ENCODE peak calls at places on chromosomes 3 and 15, in four cellular contexts. F is cardiac muscle cell, K is ovary, P is neural crest cell. E is an unnamed sample.

GRCh38 chr3:185820973-185821758 is 3.7 kb downstream of the IGF2BP2 start:
- DNase-seq in F (peak; percentile 84), K (no peak), P (no peak), E (no peak)

GRCh38 chr3:114466251-114466650 is 172.4 kb downstream of the TIGIT start:
- DNase-seq in F (no peak), K (no peak), P (no peak), E (no peak)

GRCh38 chr15:90364251-90364650 is 12.2 kb downstream of the ZNF774 start:
- DNase-seq in F (peak; percentile 76), K (no peak), P (no peak), E (peak; percentile 87)

GRCh38 chr15:53477981-53478766 is 281.3 kb downstream of the WDR72 start:
- DNase-seq in F (no peak), K (no peak), P (no peak), E (no peak)

GRCh38 chr15:68666120-68666811 is 87.5 kb downstream of the CORO2B start:
- DNase-seq in F (no peak), K (no peak), P (no peak), E (no peak)

GRCh38 chr3:15331606-15332404 is 581 bp downstream of the SH3BP5 start:
- DNase-seq in F (no peak), K (peak; percentile 70), P (peak; percentile 13), E (no peak)

GRCh38 chr3:187026321-187026678 is 96.0 kb downstream of the ST6GAL1 start:
- DNase-seq in F (no peak), K (no peak), P (no peak), E (no peak)

GRCh38 chr15:55457401-55458022 is 49.2 kb downstream of the PIERCE2 start:
- DNase-seq in F (no peak), K (no peak), P (no peak), E (no peak)

GRCh38 chr3:183560607-183561006 is 5.1 kb upstream of the KLHL6 start:
- DNase-seq in F (no peak), K (no peak), P (no peak), E (no peak)

GRCh38 chr3:117628896-117629295 is 919.3 kb downstream of the TUSC7 start:
- DNase-seq in F (peak; percentile 63), K (no peak), P (no peak), E (no peak)

GRCh38 chr15:81752149-81752942 is 293.5 kb downstream of the MEX3B start:
- DNase-seq in F (peak; percentile 76), K (peak; percentile 47), P (no peak), E (no peak)

GRCh38 chr3:143103633-143104032 is 15.9 kb upstream of the CHST2 start:
- DNase-seq in F (no peak), K (no peak), P (no peak), E (no peak)

GRCh38 chr3:38084969-38085942 is 46.2 kb downstream of the DLEC1 start:
- DNase-seq in F (no peak), K (no peak), P (no peak), E (no peak)

GRCh38 chr3:133782454-133782853 is 23.2 kb upstream of the SRPRB start:
- DNase-seq in F (no peak), K (no peak), P (no peak), E (no peak)

GRCh38 chr15:78810377-78811123 is 714 bp downstream of the ADAMTS7 start:
- DNase-seq in F (peak; percentile 71), K (peak; percentile 82), P (peak; percentile 51), E (no peak)

GRCh38 chr15:51846463-51847230 is 17.2 kb downstream of the TMOD3 start:
- DNase-seq in F (peak; percentile 86), K (no peak), P (no peak), E (no peak)

GRCh38 chr3:108171095-108171494 is 51.1 kb downstream of the IFT57 start:
- DNase-seq in F (no peak), K (no peak), P (no peak), E (no peak)

GRCh38 chr3:108181172-108181571 is 41.1 kb downstream of the IFT57 start:
- DNase-seq in F (no peak), K (no peak), P (no peak), E (no peak)

GRCh38 chr3:108180214-108180613 is 42.0 kb downstream of the IFT57 start:
- DNase-seq in F (peak; percentile 8), K (no peak), P (no peak), E (no peak)

GRCh38 chr3:108178676-108179075 is 43.5 kb downstream of the IFT57 start:
- DNase-seq in F (peak; percentile 64), K (no peak), P (no peak), E (no peak)

DNA sequence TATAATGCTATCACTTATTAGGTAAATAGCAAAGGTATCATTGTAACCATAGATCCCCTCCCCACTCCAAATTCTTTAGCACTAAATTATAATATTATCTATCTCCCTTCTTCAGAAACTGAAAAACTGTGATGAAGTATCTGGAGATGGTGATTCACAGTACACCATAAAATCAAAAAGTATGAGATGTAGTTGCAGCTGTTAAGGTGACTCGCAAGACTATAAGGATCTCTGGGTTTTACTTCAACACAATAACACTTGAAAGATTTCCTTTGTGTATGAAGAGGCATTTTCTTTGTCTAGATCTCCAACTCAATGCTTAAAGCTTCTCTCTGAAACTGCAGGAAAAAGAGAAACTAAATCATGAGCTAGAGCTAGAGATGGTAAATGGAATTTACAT is 46.9 kb downstream of the IFT57 start:
- DNase-seq in F (no peak), K (no peak), P (no peak), E (peak; percentile 29)
- TF ChIP-seq CTCF in F (no peak), K (no peak), P (no peak), E (no peak)

GRCh38 chr15:31964586-31965307 is 65.6 kb upstream of the CHRNA7 start:
- DNase-seq in F (no peak), K (no peak), P (no peak), E (no peak)
- TF ChIP-seq CTCF in F (no peak), K (no peak), P (no peak), E (no peak)

DNA sequence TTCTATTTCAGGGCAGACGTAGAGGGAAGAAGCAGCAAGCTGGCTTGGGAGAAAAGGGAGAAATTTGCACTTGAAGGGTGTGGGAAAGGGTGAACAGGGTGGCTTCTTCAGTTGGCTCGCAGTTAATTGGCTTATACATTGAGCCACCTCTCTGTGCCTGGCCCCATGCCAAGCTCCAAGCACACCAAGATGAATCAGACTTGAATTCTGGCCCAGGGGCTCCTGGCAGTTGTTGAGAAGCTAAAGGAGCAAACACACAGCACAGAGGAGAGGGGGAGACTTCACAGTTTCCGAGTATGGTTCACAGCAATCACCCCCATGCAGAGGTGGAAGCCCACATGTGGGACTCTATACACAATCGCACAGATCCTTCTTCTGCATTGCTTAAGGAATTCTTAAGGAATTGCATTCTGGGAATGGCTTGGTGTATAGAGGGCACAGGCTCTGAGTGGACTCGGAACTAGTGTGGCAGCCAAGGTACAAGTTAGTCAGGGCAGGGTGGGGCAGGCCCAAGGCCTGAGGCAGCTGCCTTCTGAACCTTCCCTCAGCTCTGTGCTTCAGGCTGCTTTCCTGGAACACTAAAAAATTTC is 1.5 kb downstream of the ARL6IP5 start:
- DNase-seq in F (peak; percentile 95), K (peak; percentile 88), P (no peak), E (peak; percentile 74)
- TF ChIP-seq CTCF in F (no peak), K (no peak), P (no peak), E (no peak)

DNA sequence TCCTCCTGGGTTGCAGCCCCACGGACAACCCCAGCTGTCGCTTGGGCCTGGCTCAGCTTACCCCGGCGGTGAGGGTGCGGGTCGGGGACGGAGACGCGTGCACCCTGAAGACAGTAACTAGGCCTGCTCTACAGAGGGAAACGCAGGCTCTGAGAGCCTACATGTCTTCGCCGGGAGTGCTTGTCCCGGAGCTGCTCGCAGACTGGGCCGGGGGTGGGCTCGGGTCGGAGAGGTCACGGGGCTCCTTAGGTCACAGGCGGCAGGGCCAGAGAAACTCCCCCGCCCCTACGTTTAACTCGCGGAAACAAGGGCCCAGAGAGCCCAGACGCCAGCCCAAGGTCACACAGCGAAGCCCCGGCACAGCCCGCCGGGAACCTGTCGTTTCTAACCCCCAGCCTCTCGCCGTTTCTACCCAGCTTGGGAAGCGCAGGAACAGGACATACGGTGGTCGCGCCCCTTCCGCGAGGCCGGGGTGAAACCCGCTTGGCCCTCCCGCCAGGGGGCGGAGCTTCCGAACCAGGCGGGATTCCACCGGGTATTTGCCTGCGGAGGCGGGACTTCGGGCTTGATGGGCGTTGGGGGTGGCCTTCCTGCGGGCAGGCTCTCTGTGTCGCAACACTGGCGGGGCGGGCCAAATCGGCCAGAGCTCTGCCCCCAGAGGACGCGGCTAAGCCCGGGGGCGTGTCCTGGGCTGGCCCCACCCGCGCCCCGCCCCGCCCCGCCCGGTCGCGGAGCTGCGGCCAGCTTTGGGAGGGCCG is at the start of gene HDAC11:
- DNase-seq in F (peak; percentile 98), K (peak; percentile 100), P (peak; percentile 98), E (peak; percentile 77)
- TF ChIP-seq CTCF in F (no peak), K (peak; percentile 24), P (peak; percentile 19), E (peak; percentile 7)

GRCh38 chr15:29403778-29404177 is 134.2 kb upstream of the NSMCE3 start:
- DNase-seq in F (no peak), K (no peak), P (no peak), E (no peak)
- TF ChIP-seq CTCF in F (no peak), K (no peak), P (no peak), E (peak; percentile 43)

GRCh38 chr3:12807066-12807465 is 10.6 kb downstream of the CAND2 start:
- DNase-seq in F (no peak), K (no peak), P (no peak), E (no peak)
- TF ChIP-seq CTCF in F (no peak), K (no peak), P (no peak), E (no peak)

GRCh38 chr3:123881771-123882170 is 2.4 kb downstream of the MYLK start:
- DNase-seq in F (no peak), K (no peak), P (no peak), E (no peak)
- TF ChIP-seq CTCF in F (no peak), K (no peak), P (no peak), E (no peak)

DNA sequence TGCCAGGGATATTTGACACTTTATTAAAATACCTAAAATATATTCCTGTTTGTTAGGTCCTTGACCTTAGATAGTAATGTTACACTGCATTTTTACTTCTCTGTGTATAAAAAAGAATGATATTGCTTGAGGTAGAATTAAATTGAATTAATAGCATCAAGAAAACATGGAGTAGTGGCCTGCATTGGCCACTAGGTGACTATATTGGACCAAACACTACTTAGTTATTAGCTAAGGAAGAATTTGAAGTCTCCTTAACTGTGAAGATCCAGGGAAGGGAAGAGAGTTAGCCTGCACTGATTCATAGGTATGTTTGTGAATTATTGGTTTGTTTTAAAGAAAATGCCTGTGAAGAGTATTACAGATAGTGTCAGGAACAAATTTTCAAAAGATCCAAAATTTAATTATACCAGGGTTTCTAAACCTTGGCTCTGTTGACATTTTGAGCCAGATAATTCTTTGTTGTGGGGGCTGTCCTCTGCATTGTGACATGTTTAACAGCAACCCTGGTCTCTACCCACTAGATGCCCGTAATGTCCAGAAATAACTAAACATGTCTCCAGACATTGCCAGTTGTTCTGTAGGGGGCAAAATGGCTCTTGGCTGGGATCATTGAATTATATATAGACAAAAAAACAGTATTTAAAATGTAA is 103.6 kb upstream of the THSD4 start:
- DNase-seq in F (peak; percentile 78), K (no peak), P (no peak), E (peak; percentile 31)
- TF ChIP-seq CTCF in F (peak; percentile 82), K (no peak), P (peak; percentile 87), E (peak; percentile 82)

GRCh38 chr3:184788751-184789150 is 23.2 kb upstream of the VPS8 start:
- DNase-seq in F (no peak), K (no peak), P (no peak), E (no peak)
- TF ChIP-seq CTCF in F (no peak), K (no peak), P (no peak), E (no peak)